ENCODE peak calls at places on chromosomes 6 and 20, in eight cellular contexts. H is HCT116, X is fibroblast of lung, Z is endothelial cell of umbilical vein, M is GM12878, U is IMR-90, D is mammary epithelial cell, I is PC-9. A is an unnamed sample.

GRCh38 chr6:39425346-39426056 is 103.0 kb upstream of the KCNK16 start:
- DNase-seq in I (no peak), Z (no peak), H (no peak), M (no peak), D (no peak), U (no peak), X (no peak), A (peak; percentile 44)

GRCh38 chr20:58032599-58032998 is 195.9 kb downstream of the ANKRD60 start:
- DNase-seq in U (no peak), Z (no peak), M (no peak), X (no peak), I (no peak), H (no peak), D (no peak), A (no peak)

GRCh38 chr6:161168281-161168891 is 105.5 kb downstream of the AGPAT4 start:
- DNase-seq in Z (peak; percentile 84), X (peak; percentile 97), M (no peak), D (peak; percentile 96), H (peak; percentile 86), I (no peak), U (peak; percentile 99), A (peak; percentile 93)

GRCh38 chr6:34324738-34325444 is 67.6 kb downstream of the NUDT3 start:
- DNase-seq in Z (no peak), U (peak; percentile 57), D (peak; percentile 14), X (peak; percentile 64), M (no peak), H (no peak), I (no peak), A (no peak)

GRCh38 chr20:35635652-35636051 is 20.0 kb downstream of the SPAG4 start:
- DNase-seq in H (no peak), D (no peak), I (no peak), Z (no peak), X (no peak), M (no peak), U (no peak), A (no peak)

GRCh38 chr6:157188213-157188612 is 135.1 kb downstream of the TMEM242 start:
- DNase-seq in H (no peak), I (no peak), D (no peak), M (no peak), Z (no peak), X (peak; percentile 93), U (peak; percentile 81), A (peak; percentile 70)

GRCh38 chr6:163291622-163292021 is 122.9 kb upstream of the QKI start:
- DNase-seq in D (no peak), M (no peak), U (no peak), X (peak; percentile 84), I (no peak), Z (peak; percentile 67), H (no peak), A (no peak)

GRCh38 chr20:14334306-14334930 is 3.0 kb downstream of the FLRT3 start:
- DNase-seq in I (no peak), Z (peak; percentile 33), H (no peak), X (peak; percentile 44), M (no peak), D (peak; percentile 70), U (peak; percentile 45), A (no peak)

GRCh38 chr20:63099426-63100267 is 92.9 kb upstream of the BHLHE23 start:
- DNase-seq in U (no peak), Z (no peak), X (no peak), M (no peak), H (no peak), D (no peak), I (no peak), A (peak; percentile 65)

GRCh38 chr20:37161830-37162549 is 17.1 kb upstream of the RPN2 start:
- DNase-seq in H (no peak), U (no peak), I (no peak), X (no peak), M (no peak), Z (no peak), D (no peak), A (no peak)

GRCh38 chr6:18681828-18682503 is 294.8 kb downstream of the RNF144B start:
- DNase-seq in I (no peak), H (no peak), X (no peak), D (no peak), U (no peak), M (no peak), Z (no peak), A (no peak)

GRCh38 chr6:113392551-113393055 is 464.5 kb upstream of the MARCKS start:
- DNase-seq in X (no peak), U (no peak), D (no peak), H (no peak), M (no peak), I (no peak), Z (no peak), A (no peak)
- H2AFZ ChIP-seq in X (no peak overlapping the region), U (no peak overlapping the region), D (no peak overlapping the region), H (no peak overlapping the region), M (no peak overlapping the region), I (no peak overlapping the region), Z (no peak overlapping the region), A (peak overlapping the region; percentile 36)

DNA sequence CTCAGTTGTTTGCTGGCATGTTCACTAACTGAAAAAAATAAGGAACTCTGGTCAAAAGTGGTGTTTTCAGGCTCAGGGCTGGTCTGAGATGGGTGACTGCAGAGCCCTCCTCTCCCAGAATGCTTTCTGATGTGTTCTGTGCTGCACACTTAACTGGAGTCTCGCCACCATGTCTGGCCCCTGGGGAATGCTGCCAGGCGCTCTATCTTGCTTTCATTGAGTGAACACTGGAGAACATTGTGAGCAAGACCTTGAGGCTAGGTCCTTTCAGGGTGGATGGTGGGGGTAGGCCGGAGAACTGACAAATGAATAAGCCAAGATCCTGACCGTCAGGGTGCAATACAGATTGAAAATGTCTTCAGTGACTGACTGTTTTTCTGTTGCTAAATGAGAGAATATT is 19.5 kb downstream of the PANK2 start:
- DNase-seq in M (no peak), X (no peak), I (no peak), Z (no peak), U (no peak), H (no peak), D (no peak), A (peak; percentile 3)
- H3K36me3 ChIP-seq in M (peaks cover 30% of the 10 kb centered on the region), X (peaks cover 12% of the 10 kb centered on the region), I (peaks cover 26% of the 10 kb centered on the region), Z (peaks cover 14% of the 10 kb centered on the region), U (peaks cover 33% of the 10 kb centered on the region), H (peaks cover 53% of the 10 kb centered on the region), D (peaks cover 35% of the 10 kb centered on the region), A (peaks cover 59% of the 10 kb centered on the region)

GRCh38 chr20:24420567-24420966 is 48.9 kb upstream of the SYNDIG1 start:
- DNase-seq in M (no peak), D (no peak), Z (no peak), X (no peak), I (no peak), H (no peak), U (no peak), A (no peak)

GRCh38 chr20:24423291-24423690 is 46.1 kb upstream of the SYNDIG1 start:
- DNase-seq in U (no peak), X (no peak), D (no peak), I (no peak), Z (no peak), H (no peak), M (no peak), A (no peak)

GRCh38 chr20:24421071-24421470 is 48.4 kb upstream of the SYNDIG1 start:
- DNase-seq in M (no peak), H (no peak), D (no peak), Z (no peak), I (no peak), X (no peak), U (no peak), A (peak; percentile 63)

GRCh38 chr20:24423794-24424307 is 45.6 kb upstream of the SYNDIG1 start:
- DNase-seq in Z (no peak), H (no peak), I (no peak), U (no peak), X (no peak), D (no peak), M (no peak), A (peak; percentile 66)

DNA sequence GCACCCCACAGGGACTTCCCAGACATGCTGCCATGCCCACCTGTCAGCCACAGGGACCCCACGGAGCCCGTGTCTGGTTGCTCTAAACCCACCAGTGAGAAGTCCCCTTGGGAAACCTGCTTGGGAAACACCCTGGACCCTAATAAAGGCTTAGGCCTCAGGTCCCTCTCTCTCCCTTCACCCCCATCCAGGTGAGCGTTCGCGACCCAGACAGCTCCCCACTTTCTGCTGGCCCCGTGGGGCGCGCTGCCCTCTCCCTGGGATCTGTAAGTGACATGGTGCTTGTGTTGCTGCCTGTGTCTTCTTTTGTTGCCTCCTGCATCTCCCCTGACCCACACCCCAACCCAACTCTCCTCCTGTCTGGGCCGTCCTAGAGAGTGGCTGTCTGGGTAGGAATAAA is 47.1 kb upstream of the SYNDIG1 start:
- DNase-seq in U (no peak), H (no peak), M (no peak), I (no peak), X (no peak), Z (no peak), D (no peak), A (no peak)
- H2AFZ ChIP-seq in U (no peak overlapping the region), H (no peak overlapping the region), M (no peak overlapping the region), I (no peak overlapping the region), X (no peak overlapping the region), Z (no peak overlapping the region), D (no peak overlapping the region), A (no peak overlapping the region)

GRCh38 chr20:59774204-59774641 is 159.2 kb downstream of the SYCP2 start:
- DNase-seq in Z (no peak), I (no peak), D (no peak), M (no peak), X (no peak), H (no peak), U (no peak), A (peak; percentile 73)
- H3K36me3 ChIP-seq in Z (no peaks in the 10 kb centered on the region), I (no peaks in the 10 kb centered on the region), D (no peaks in the 10 kb centered on the region), M (no peaks in the 10 kb centered on the region), X (no peaks in the 10 kb centered on the region), H (no peaks in the 10 kb centered on the region), U (no peaks in the 10 kb centered on the region), A (no peaks in the 10 kb centered on the region)

DNA sequence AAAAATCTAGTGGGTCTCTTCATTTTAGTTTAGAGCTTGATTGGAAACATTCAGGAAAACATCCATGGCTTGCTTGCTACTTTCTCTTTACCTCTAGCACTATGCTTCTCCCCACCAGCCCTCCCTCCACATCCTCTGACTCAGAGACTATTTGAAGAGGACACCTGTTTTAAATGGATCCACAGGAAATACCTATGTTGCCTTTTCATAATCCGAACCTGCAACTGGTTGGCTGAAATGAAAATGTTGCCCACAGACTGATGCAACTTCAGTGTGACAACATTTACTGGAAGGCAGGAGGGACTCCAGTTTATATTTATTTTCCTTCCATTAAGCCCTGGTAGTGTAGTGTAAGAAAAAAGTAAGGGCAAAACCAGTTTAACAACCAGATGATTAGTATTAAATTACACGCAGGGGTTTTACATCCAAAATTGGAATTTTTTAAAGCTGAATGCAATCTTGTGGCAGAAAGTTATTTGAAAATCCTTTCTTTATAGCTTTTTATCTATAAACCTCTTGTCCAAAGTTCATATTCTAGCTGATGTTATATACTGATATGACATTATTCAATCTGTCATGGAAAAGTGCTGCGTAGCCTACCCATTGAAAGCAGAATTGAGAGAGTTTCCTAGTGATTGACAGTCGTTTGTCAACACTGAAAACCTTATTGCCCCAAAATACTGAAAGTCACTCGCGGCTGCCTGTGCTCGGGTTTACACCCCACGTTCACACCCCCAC is 904 bp upstream of the AIG1 start:
- DNase-seq in I (peak; percentile 95), M (no peak), D (peak; percentile 97), X (peak; percentile 94), U (peak; percentile 87), Z (peak; percentile 68), H (peak; percentile 62), A (peak; percentile 60)
- H2AFZ ChIP-seq in I (peak overlapping the region; percentile 83), M (peak overlapping the region; percentile 94), D (peak overlapping the region; percentile 84), X (peak overlapping the region; percentile 3), U (peak overlapping the region; percentile 99), Z (peak overlapping the region; percentile 85), H (peak overlapping the region; percentile 84), A (peak overlapping the region; percentile 71)